ENCODE peak calls at places on chromosomes 5 and 9, in four cellular contexts. M, S, C and V are unnamed samples.

GRCh38 chr9:84759300-84759750 is 89.8 kb downstream of the NTRK2 start:
- DNase-seq in M (no peak), S (no peak), C (no peak), V (no peak)

GRCh38 chr9:69019808-69020207 is 5.9 kb upstream of the PRKACG start:
- DNase-seq in M (no peak), S (no peak), C (no peak), V (no peak)

GRCh38 chr5:80238078-80238477 is 17.8 kb downstream of the SERINC5 start:
- DNase-seq in M (no peak), S (no peak), C (no peak), V (no peak)

GRCh38 chr5:148457183-148457620 is 73.4 kb downstream of the FBXO38 start:
- DNase-seq in M (no peak), S (no peak), C (no peak), V (peak; percentile 21)

GRCh38 chr5:68151812-68152211 is 63.7 kb upstream of the PIK3R1 start:
- DNase-seq in M (no peak), S (no peak), C (no peak), V (no peak)

GRCh38 chr9:116238225-116238624 is 84.6 kb downstream of the PAPPA start:
- DNase-seq in M (no peak), S (no peak), C (no peak), V (peak; percentile 91)

GRCh38 chr5:39203951-39204350 is 15.4 kb downstream of the FYB1 start:
- DNase-seq in M (no peak), S (no peak), C (no peak), V (no peak)

GRCh38 chr9:74887041-74887980 is at the start of gene TRPM6:
- DNase-seq in M (peak; percentile 54), S (peak; percentile 87), C (peak; percentile 93), V (peak; percentile 79)

GRCh38 chr9:8858250-8859161 is 1058.9 kb upstream of the DMAC1 start:
- DNase-seq in M (peak; percentile 52), S (no peak), C (no peak), V (no peak)

DNA sequence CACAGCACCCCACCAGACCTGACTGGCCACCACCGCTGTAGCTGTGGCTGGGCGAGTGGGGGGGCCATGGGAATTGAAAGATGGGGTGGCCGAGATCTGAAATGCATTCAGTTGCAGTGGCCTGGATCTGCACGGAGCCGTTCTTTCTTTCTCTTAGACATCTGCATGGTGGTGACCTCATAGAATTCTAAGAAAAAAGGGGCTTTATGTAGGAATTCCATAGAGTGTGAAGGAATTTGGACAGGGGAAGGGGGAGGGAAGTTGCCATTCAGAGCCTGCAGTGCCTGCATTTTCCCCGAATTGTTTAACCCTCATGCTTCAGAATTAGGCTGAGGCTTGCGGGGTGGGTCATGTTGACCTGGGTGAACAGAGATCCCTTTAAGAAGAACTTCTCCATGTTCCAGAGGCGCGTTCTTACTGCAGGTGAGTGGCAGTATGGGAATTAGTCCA is 4.9 kb downstream of the NEK6 start:
- DNase-seq in M (no peak), S (no peak), C (peak; percentile 6), V (no peak)
- H3K4me1 ChIP-seq in M (peaks cover 21% of the 10 kb centered on the region), S (peaks cover 82% of the 10 kb centered on the region), C (peaks cover 26% of the 10 kb centered on the region), V (peaks cover 68% of the 10 kb centered on the region)

GRCh38 chr9:19464061-19464763 is 55.4 kb downstream of the ACER2 start:
- DNase-seq in M (no peak), S (no peak), C (no peak), V (no peak)
- H3K4me3 ChIP-seq in M (peak overlapping the region; percentile 60), S (peak overlapping the region; percentile 61), C (no peak overlapping the region), V (peak overlapping the region; percentile 70)

GRCh38 chr9:133133680-133134418 is 12.8 kb upstream of the RALGDS start:
- DNase-seq in M (peak; percentile 80), S (peak; percentile 91), C (peak; percentile 93), V (peak; percentile 99)
- H3K27ac ChIP-seq in M (peak overlapping the region; percentile 50), S (peak overlapping the region; percentile 93), C (peak overlapping the region; percentile 99), V (peak overlapping the region; percentile 89)

GRCh38 chr5:171997011-171997410 is 9.4 kb downstream of the FBXW11 start:
- DNase-seq in M (no peak), S (no peak), C (no peak), V (no peak)

GRCh38 chr5:172002840-172003512 is 3.5 kb downstream of the FBXW11 start:
- DNase-seq in M (no peak), S (no peak), C (no peak), V (no peak)

GRCh38 chr5:172002310-172002709 is 4.1 kb downstream of the FBXW11 start:
- DNase-seq in M (no peak), S (no peak), C (no peak), V (peak; percentile 60)

GRCh38 chr5:171999100-171999499 is 7.3 kb downstream of the FBXW11 start:
- DNase-seq in M (no peak), S (no peak), C (no peak), V (no peak)

DNA sequence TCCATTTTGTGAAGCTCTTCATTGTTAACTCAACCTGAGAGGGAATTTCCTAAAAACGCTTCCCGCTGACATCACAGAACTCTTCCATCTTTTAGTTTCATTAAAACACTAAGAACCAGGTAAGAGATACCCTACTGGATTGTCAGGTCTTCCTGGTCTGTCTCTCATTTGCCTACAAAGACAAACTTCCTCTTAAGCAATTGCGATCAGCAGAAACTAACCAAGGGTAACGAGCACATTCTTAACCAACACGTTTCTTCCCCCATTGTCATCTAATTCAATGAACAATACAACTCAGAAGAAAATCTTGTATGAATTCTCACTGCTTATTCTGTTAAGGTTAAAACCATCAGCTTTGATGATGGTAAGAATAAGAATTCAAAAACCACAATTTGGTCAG is 6.6 kb downstream of the FBXW11 start:
- DNase-seq in M (no peak), S (no peak), C (no peak), V (no peak)
- H3K4me1 ChIP-seq in M (peaks cover 11% of the 10 kb centered on the region), S (peaks cover 81% of the 10 kb centered on the region), C (no peaks in the 10 kb centered on the region), V (peaks cover 30% of the 10 kb centered on the region)

GRCh38 chr5:96809898-96810297 is 2.2 kb upstream of the ERAP1 start:
- DNase-seq in M (no peak), S (peak; percentile 53), C (no peak), V (no peak)

GRCh38 chr5:96807099-96807654 is 568 bp downstream of the ERAP1 start:
- DNase-seq in M (peak; percentile 86), S (peak; percentile 86), C (peak; percentile 94), V (peak; percentile 87)

GRCh38 chr5:96812851-96813250 is 5.1 kb upstream of the ERAP1 start:
- DNase-seq in M (no peak), S (no peak), C (no peak), V (no peak)

GRCh38 chr5:96808541-96808828 is 740 bp upstream of the ERAP1 start:
- DNase-seq in M (no peak), S (no peak), C (no peak), V (no peak)

GRCh38 chr5:96808868-96809558 is 1.3 kb upstream of the ERAP1 start:
- DNase-seq in M (no peak), S (no peak), C (no peak), V (no peak)
- H3K4me3 ChIP-seq in M (no peak overlapping the region), S (no peak overlapping the region), C (no peak overlapping the region), V (peak overlapping the region; percentile 94)